ENCODE peak calls at places on chromosomes 6 and 20, in eight cellular contexts. One of them, this sample, is unnamed.

GRCh38 chr6:116969211-116969863 is 92.3 kb downstream of the RFX6 start:
- DNase-seq in fibroblast of lung: peak
- DNase-seq in activated T-helper 9 cell treated with anti-CD3 and anti-CD28 coated beads, Interleukin-2, amount 50 U/mL, for 16 hours: no peak
- DNase-seq in activated CD8-positive, alpha-beta memory T cell treated with anti-CD3 and anti-CD28 coated beads for 1 hour: no peak
- DNase-seq in type B pancreatic cell: no peak
- DNase-seq in activated CD4-positive, alpha-beta memory T cell treated with anti-CD3 and anti-CD28 coated beads, Interleukin-2, amount 10 ng/mL, durations not matched to agents 7 days and 5 days: peak
- DNase-seq in kidney epithelial cell: no peak
- DNase-seq in SIG-M5: no peak
- DNase-seq in this sample: peak

GRCh38 chr6:15322781-15323536 is 77.1 kb downstream of the JARID2 start:
- DNase-seq in activated CD4-positive, alpha-beta memory T cell treated with anti-CD3 and anti-CD28 coated beads, Interleukin-2, amount 10 ng/mL, durations not matched to agents 7 days and 5 days: no peak
- DNase-seq in fibroblast of lung: peak
- DNase-seq in activated CD8-positive, alpha-beta memory T cell treated with anti-CD3 and anti-CD28 coated beads for 1 hour: no peak
- DNase-seq in activated T-helper 9 cell treated with anti-CD3 and anti-CD28 coated beads, Interleukin-2, amount 50 U/mL, for 16 hours: no peak
- DNase-seq in kidney epithelial cell: no peak
- DNase-seq in type B pancreatic cell: no peak
- DNase-seq in SIG-M5: no peak
- DNase-seq in this sample: no peak

GRCh38 chr6:90098025-90098474 is 198.6 kb downstream of the BACH2 start:
- DNase-seq in SIG-M5: no peak
- DNase-seq in activated CD4-positive, alpha-beta memory T cell treated with anti-CD3 and anti-CD28 coated beads, Interleukin-2, amount 10 ng/mL, durations not matched to agents 7 days and 5 days: no peak
- DNase-seq in fibroblast of lung: peak
- DNase-seq in type B pancreatic cell: no peak
- DNase-seq in activated CD8-positive, alpha-beta memory T cell treated with anti-CD3 and anti-CD28 coated beads for 1 hour: no peak
- DNase-seq in kidney epithelial cell: peak
- DNase-seq in activated T-helper 9 cell treated with anti-CD3 and anti-CD28 coated beads, Interleukin-2, amount 50 U/mL, for 16 hours: no peak
- DNase-seq in this sample: peak

GRCh38 chr20:10200329-10200728 is 18.3 kb upstream of the SNAP25 start:
- DNase-seq in activated CD4-positive, alpha-beta memory T cell treated with anti-CD3 and anti-CD28 coated beads, Interleukin-2, amount 10 ng/mL, durations not matched to agents 7 days and 5 days: no peak
- DNase-seq in fibroblast of lung: peak
- DNase-seq in type B pancreatic cell: no peak
- DNase-seq in SIG-M5: no peak
- DNase-seq in kidney epithelial cell: no peak
- DNase-seq in activated CD8-positive, alpha-beta memory T cell treated with anti-CD3 and anti-CD28 coated beads for 1 hour: no peak
- DNase-seq in activated T-helper 9 cell treated with anti-CD3 and anti-CD28 coated beads, Interleukin-2, amount 50 U/mL, for 16 hours: no peak
- DNase-seq in this sample: no peak

GRCh38 chr20:53691060-53691810 is 97.6 kb upstream of the ZNF217 start:
- DNase-seq in fibroblast of lung: peak
- DNase-seq in activated T-helper 9 cell treated with anti-CD3 and anti-CD28 coated beads, Interleukin-2, amount 50 U/mL, for 16 hours: no peak
- DNase-seq in type B pancreatic cell: no peak
- DNase-seq in activated CD4-positive, alpha-beta memory T cell treated with anti-CD3 and anti-CD28 coated beads, Interleukin-2, amount 10 ng/mL, durations not matched to agents 7 days and 5 days: no peak
- DNase-seq in kidney epithelial cell: no peak
- DNase-seq in SIG-M5: no peak
- DNase-seq in activated CD8-positive, alpha-beta memory T cell treated with anti-CD3 and anti-CD28 coated beads for 1 hour: no peak
- DNase-seq in this sample: no peak

GRCh38 chr6:33958863-33959651 is 155.3 kb upstream of the MLN start:
- DNase-seq in fibroblast of lung: no peak
- DNase-seq in activated T-helper 9 cell treated with anti-CD3 and anti-CD28 coated beads, Interleukin-2, amount 50 U/mL, for 16 hours: no peak
- DNase-seq in type B pancreatic cell: no peak
- DNase-seq in activated CD4-positive, alpha-beta memory T cell treated with anti-CD3 and anti-CD28 coated beads, Interleukin-2, amount 10 ng/mL, durations not matched to agents 7 days and 5 days: no peak
- DNase-seq in kidney epithelial cell: no peak
- DNase-seq in activated CD8-positive, alpha-beta memory T cell treated with anti-CD3 and anti-CD28 coated beads for 1 hour: no peak
- DNase-seq in SIG-M5: no peak
- DNase-seq in this sample: no peak

GRCh38 chr20:45957021-45957941 is 14.7 kb downstream of the ZNF335 start:
- DNase-seq in kidney epithelial cell: no peak
- DNase-seq in activated CD4-positive, alpha-beta memory T cell treated with anti-CD3 and anti-CD28 coated beads, Interleukin-2, amount 10 ng/mL, durations not matched to agents 7 days and 5 days: no peak
- DNase-seq in SIG-M5: no peak
- DNase-seq in activated T-helper 9 cell treated with anti-CD3 and anti-CD28 coated beads, Interleukin-2, amount 50 U/mL, for 16 hours: no peak
- DNase-seq in type B pancreatic cell: no peak
- DNase-seq in fibroblast of lung: no peak
- DNase-seq in activated CD8-positive, alpha-beta memory T cell treated with anti-CD3 and anti-CD28 coated beads for 1 hour: no peak
- DNase-seq in this sample: no peak

GRCh38 chr6:53151676-53152075 is 3.0 kb upstream of the GCM1 start:
- DNase-seq in activated CD8-positive, alpha-beta memory T cell treated with anti-CD3 and anti-CD28 coated beads for 1 hour: no peak
- DNase-seq in SIG-M5: no peak
- DNase-seq in activated CD4-positive, alpha-beta memory T cell treated with anti-CD3 and anti-CD28 coated beads, Interleukin-2, amount 10 ng/mL, durations not matched to agents 7 days and 5 days: no peak
- DNase-seq in fibroblast of lung: no peak
- DNase-seq in type B pancreatic cell: no peak
- DNase-seq in activated T-helper 9 cell treated with anti-CD3 and anti-CD28 coated beads, Interleukin-2, amount 50 U/mL, for 16 hours: no peak
- DNase-seq in kidney epithelial cell: no peak
- DNase-seq in this sample: no peak

GRCh38 chr6:167151648-167152047 is 6.1 kb downstream of the GPR31 start:
- DNase-seq in fibroblast of lung: no peak
- DNase-seq in kidney epithelial cell: no peak
- DNase-seq in activated T-helper 9 cell treated with anti-CD3 and anti-CD28 coated beads, Interleukin-2, amount 50 U/mL, for 16 hours: no peak
- DNase-seq in activated CD8-positive, alpha-beta memory T cell treated with anti-CD3 and anti-CD28 coated beads for 1 hour: no peak
- DNase-seq in type B pancreatic cell: no peak
- DNase-seq in activated CD4-positive, alpha-beta memory T cell treated with anti-CD3 and anti-CD28 coated beads, Interleukin-2, amount 10 ng/mL, durations not matched to agents 7 days and 5 days: no peak
- DNase-seq in SIG-M5: no peak
- DNase-seq in this sample: no peak

GRCh38 chr20:10790013-10790412 is 116.2 kb upstream of the JAG1 start:
- DNase-seq in fibroblast of lung: no peak
- DNase-seq in activated T-helper 9 cell treated with anti-CD3 and anti-CD28 coated beads, Interleukin-2, amount 50 U/mL, for 16 hours: no peak
- DNase-seq in SIG-M5: no peak
- DNase-seq in activated CD8-positive, alpha-beta memory T cell treated with anti-CD3 and anti-CD28 coated beads for 1 hour: no peak
- DNase-seq in activated CD4-positive, alpha-beta memory T cell treated with anti-CD3 and anti-CD28 coated beads, Interleukin-2, amount 10 ng/mL, durations not matched to agents 7 days and 5 days: no peak
- DNase-seq in kidney epithelial cell: no peak
- DNase-seq in type B pancreatic cell: no peak
- DNase-seq in this sample: no peak

GRCh38 chr20:34045294-34045693 is 51.6 kb downstream of the RALY start:
- DNase-seq in activated T-helper 9 cell treated with anti-CD3 and anti-CD28 coated beads, Interleukin-2, amount 50 U/mL, for 16 hours: no peak
- DNase-seq in type B pancreatic cell: no peak
- DNase-seq in SIG-M5: no peak
- DNase-seq in kidney epithelial cell: no peak
- DNase-seq in fibroblast of lung: no peak
- DNase-seq in activated CD8-positive, alpha-beta memory T cell treated with anti-CD3 and anti-CD28 coated beads for 1 hour: no peak
- DNase-seq in activated CD4-positive, alpha-beta memory T cell treated with anti-CD3 and anti-CD28 coated beads, Interleukin-2, amount 10 ng/mL, durations not matched to agents 7 days and 5 days: no peak
- DNase-seq in this sample: no peak

GRCh38 chr6:166933396-166933795 is 23.0 kb downstream of the RNASET2 start:
- DNase-seq in activated T-helper 9 cell treated with anti-CD3 and anti-CD28 coated beads, Interleukin-2, amount 50 U/mL, for 16 hours: no peak
- DNase-seq in activated CD4-positive, alpha-beta memory T cell treated with anti-CD3 and anti-CD28 coated beads, Interleukin-2, amount 10 ng/mL, durations not matched to agents 7 days and 5 days: no peak
- DNase-seq in SIG-M5: no peak
- DNase-seq in activated CD8-positive, alpha-beta memory T cell treated with anti-CD3 and anti-CD28 coated beads for 1 hour: no peak
- DNase-seq in kidney epithelial cell: no peak
- DNase-seq in fibroblast of lung: no peak
- DNase-seq in type B pancreatic cell: peak
- DNase-seq in this sample: no peak

GRCh38 chr20:15138548-15139126 is 801.2 kb upstream of the FLRT3 start:
- DNase-seq in activated CD8-positive, alpha-beta memory T cell treated with anti-CD3 and anti-CD28 coated beads for 1 hour: no peak
- DNase-seq in activated T-helper 9 cell treated with anti-CD3 and anti-CD28 coated beads, Interleukin-2, amount 50 U/mL, for 16 hours: no peak
- DNase-seq in fibroblast of lung: no peak
- DNase-seq in type B pancreatic cell: no peak
- DNase-seq in activated CD4-positive, alpha-beta memory T cell treated with anti-CD3 and anti-CD28 coated beads, Interleukin-2, amount 10 ng/mL, durations not matched to agents 7 days and 5 days: no peak
- DNase-seq in kidney epithelial cell: no peak
- DNase-seq in SIG-M5: no peak
- DNase-seq in this sample: no peak

GRCh38 chr6:157019115-157019628 is 242.0 kb downstream of the ARID1B start:
- DNase-seq in kidney epithelial cell: no peak
- DNase-seq in SIG-M5: no peak
- DNase-seq in type B pancreatic cell: no peak
- DNase-seq in fibroblast of lung: no peak
- DNase-seq in activated CD8-positive, alpha-beta memory T cell treated with anti-CD3 and anti-CD28 coated beads for 1 hour: no peak
- DNase-seq in activated T-helper 9 cell treated with anti-CD3 and anti-CD28 coated beads, Interleukin-2, amount 50 U/mL, for 16 hours: no peak
- DNase-seq in activated CD4-positive, alpha-beta memory T cell treated with anti-CD3 and anti-CD28 coated beads, Interleukin-2, amount 10 ng/mL, durations not matched to agents 7 days and 5 days: no peak
- DNase-seq in this sample: no peak

GRCh38 chr6:389622-390021 is 1.9 kb upstream of the IRF4 start:
- DNase-seq in kidney epithelial cell: no peak
- DNase-seq in activated T-helper 9 cell treated with anti-CD3 and anti-CD28 coated beads, Interleukin-2, amount 50 U/mL, for 16 hours: no peak
- DNase-seq in SIG-M5: no peak
- DNase-seq in type B pancreatic cell: no peak
- DNase-seq in fibroblast of lung: no peak
- DNase-seq in activated CD8-positive, alpha-beta memory T cell treated with anti-CD3 and anti-CD28 coated beads for 1 hour: no peak
- DNase-seq in activated CD4-positive, alpha-beta memory T cell treated with anti-CD3 and anti-CD28 coated beads, Interleukin-2, amount 10 ng/mL, durations not matched to agents 7 days and 5 days: peak
- DNase-seq in this sample: no peak

GRCh38 chr20:3403741-3404140 is 3.7 kb downstream of the DNAAF9 start:
- DNase-seq in fibroblast of lung: no peak
- DNase-seq in type B pancreatic cell: no peak
- DNase-seq in activated T-helper 9 cell treated with anti-CD3 and anti-CD28 coated beads, Interleukin-2, amount 50 U/mL, for 16 hours: no peak
- DNase-seq in kidney epithelial cell: no peak
- DNase-seq in activated CD8-positive, alpha-beta memory T cell treated with anti-CD3 and anti-CD28 coated beads for 1 hour: no peak
- DNase-seq in SIG-M5: no peak
- DNase-seq in activated CD4-positive, alpha-beta memory T cell treated with anti-CD3 and anti-CD28 coated beads, Interleukin-2, amount 10 ng/mL, durations not matched to agents 7 days and 5 days: no peak
- DNase-seq in this sample: no peak

GRCh38 chr6:70758883-70759282 is 91.2 kb downstream of the SMAP1 start:
- DNase-seq in kidney epithelial cell: no peak
- DNase-seq in activated CD8-positive, alpha-beta memory T cell treated with anti-CD3 and anti-CD28 coated beads for 1 hour: no peak
- DNase-seq in SIG-M5: no peak
- DNase-seq in fibroblast of lung: no peak
- DNase-seq in activated T-helper 9 cell treated with anti-CD3 and anti-CD28 coated beads, Interleukin-2, amount 50 U/mL, for 16 hours: no peak
- DNase-seq in activated CD4-positive, alpha-beta memory T cell treated with anti-CD3 and anti-CD28 coated beads, Interleukin-2, amount 10 ng/mL, durations not matched to agents 7 days and 5 days: no peak
- DNase-seq in type B pancreatic cell: no peak
- DNase-seq in this sample: no peak

GRCh38 chr6:107114872-107115694 is at the start of gene BEND3:
- DNase-seq in type B pancreatic cell: peak
- DNase-seq in fibroblast of lung: no peak
- DNase-seq in activated CD4-positive, alpha-beta memory T cell treated with anti-CD3 and anti-CD28 coated beads, Interleukin-2, amount 10 ng/mL, durations not matched to agents 7 days and 5 days: peak
- DNase-seq in activated CD8-positive, alpha-beta memory T cell treated with anti-CD3 and anti-CD28 coated beads for 1 hour: peak
- DNase-seq in SIG-M5: no peak
- DNase-seq in kidney epithelial cell: no peak
- DNase-seq in activated T-helper 9 cell treated with anti-CD3 and anti-CD28 coated beads, Interleukin-2, amount 50 U/mL, for 16 hours: peak
- DNase-seq in this sample: no peak

GRCh38 chr6:150380256-150380655 is 11.4 kb downstream of the IYD start:
- DNase-seq in type B pancreatic cell: no peak
- DNase-seq in kidney epithelial cell: no peak
- DNase-seq in activated T-helper 9 cell treated with anti-CD3 and anti-CD28 coated beads, Interleukin-2, amount 50 U/mL, for 16 hours: no peak
- DNase-seq in activated CD4-positive, alpha-beta memory T cell treated with anti-CD3 and anti-CD28 coated beads, Interleukin-2, amount 10 ng/mL, durations not matched to agents 7 days and 5 days: no peak
- DNase-seq in fibroblast of lung: peak
- DNase-seq in activated CD8-positive, alpha-beta memory T cell treated with anti-CD3 and anti-CD28 coated beads for 1 hour: no peak
- DNase-seq in SIG-M5: no peak
- DNase-seq in this sample: no peak